ENCODE peak calls at places on chromosome 17, in eight cellular contexts. M, Y, N, I, K, Q, B and Z are unnamed samples.
A peak's percentile ranks its signal among the peaks of the same experiment; 100 is the strongest.

GRCh38 chr17:57913576-57914273 is 41.5 kb downstream of the CUEDC1 start:
- DNase-seq in M (no peak), Y (no peak), N (no peak), I (peak; percentile 28), K (no peak), Q (no peak), B (no peak), Z (no peak)

GRCh38 chr17:7849185-7850117 is 5.4 kb upstream of the TMEM88 start:
- DNase-seq in M (no peak), Y (no peak), N (no peak), I (no peak), K (no peak), Q (no peak), B (no peak), Z (peak; percentile 7)

GRCh38 chr17:69729937-69730336 is 315.4 kb downstream of the MAP2K6 start:
- DNase-seq in M (no peak), Y (no peak), N (no peak), I (peak; percentile 29), K (no peak), Q (no peak), B (peak; percentile 90), Z (no peak)

GRCh38 chr17:58956997-58957724 is 149.5 kb downstream of the TRIM37 start:
- DNase-seq in M (no peak), Y (no peak), N (no peak), I (no peak), K (no peak), Q (no peak), B (peak; percentile 29), Z (no peak)

GRCh38 chr17:40699359-40699758 is 4.2 kb downstream of the KRT24 start:
- DNase-seq in M (no peak), Y (no peak), N (no peak), I (no peak), K (no peak), Q (no peak), B (no peak), Z (no peak)

GRCh38 chr17:16107165-16107770 is 107.6 kb downstream of the TTC19 start:
- DNase-seq in M (no peak), Y (no peak), N (no peak), I (no peak), K (no peak), Q (no peak), B (no peak), Z (no peak)

GRCh38 chr17:40284085-40284713 is 3.5 kb upstream of the CDC6 start:
- DNase-seq in M (no peak), Y (no peak), N (no peak), I (peak; percentile 73), K (no peak), Q (no peak), B (peak; percentile 90), Z (no peak)

GRCh38 chr17:75514299-75515228 is 773 bp downstream of the CASKIN2 start:
- DNase-seq in M (no peak), Y (peak; percentile 59), N (no peak), I (peak; percentile 47), K (peak; percentile 68), Q (peak; percentile 75), B (peak; percentile 90), Z (no peak)

GRCh38 chr17:28953444-28954118 is 2.3 kb upstream of the PHF12 start:
- DNase-seq in M (peak; percentile 32), Y (peak; percentile 57), N (peak; percentile 28), I (peak; percentile 51), K (peak; percentile 88), Q (peak; percentile 69), B (peak; percentile 54), Z (no peak)

GRCh38 chr17:32258383-32259121 is 7.1 kb upstream of the RHBDL3 start:
- DNase-seq in M (no peak), Y (no peak), N (peak; percentile 36), I (no peak), K (peak; percentile 37), Q (peak; percentile 85), B (no peak), Z (no peak)

GRCh38 chr17:50883850-50884291 is 17.7 kb upstream of the TOB1 start:
- DNase-seq in M (no peak), Y (no peak), N (no peak), I (no peak), K (no peak), Q (no peak), B (no peak), Z (no peak)

GRCh38 chr17:74930535-74931036 is 5.1 kb upstream of the OTOP3 start:
- DNase-seq in M (no peak), Y (no peak), N (no peak), I (no peak), K (no peak), Q (no peak), B (no peak), Z (no peak)

GRCh38 chr17:80779961-80780380 is 211.7 kb upstream of the CHMP6 start:
- DNase-seq in M (no peak), Y (no peak), N (no peak), I (peak; percentile 67), K (no peak), Q (no peak), B (no peak), Z (no peak)

GRCh38 chr17:34412965-34413441 is 50.0 kb upstream of the CCL1 start:
- DNase-seq in M (no peak), Y (no peak), N (no peak), I (no peak), K (no peak), Q (no peak), B (no peak), Z (no peak)

GRCh38 chr17:43994272-43995149 is 9.9 kb upstream of the NAGS start:
- DNase-seq in M (peak; percentile 60), Y (peak; percentile 64), N (peak; percentile 56), I (peak; percentile 91), K (peak; percentile 86), Q (peak; percentile 95), B (peak; percentile 87), Z (no peak)

GRCh38 chr17:60077672-60078519 is 825 bp downstream of the HEATR6 start:
- DNase-seq in M (no peak), Y (no peak), N (no peak), I (peak; percentile 4), K (peak; percentile 10), Q (no peak), B (no peak), Z (no peak)